ENCODE peak calls at places on chromosomes 3 and 15, in four cellular contexts. H is K562, X is GM12878, L is HepG2. S is an unnamed sample.

GRCh38 chr3:17136251-17136721 is 251.5 kb downstream of the PLCL2 start:
- DNase-seq in H (no peak), X (no peak), L (no peak), S (no peak)

GRCh38 chr15:29045717-29046116 is 159.9 kb downstream of the APBA2 start:
- DNase-seq in H (no peak), X (no peak), L (no peak), S (no peak)

GRCh38 chr3:48226959-48227358 is 3.7 kb downstream of the CAMP start:
- DNase-seq in H (no peak), X (no peak), L (no peak), S (no peak)

GRCh38 chr15:39488498-39488897 is 92.4 kb upstream of the THBS1 start:
- DNase-seq in H (no peak), X (no peak), L (no peak), S (no peak)

GRCh38 chr3:110577856-110578255 is 493.8 kb upstream of the NECTIN3 start:
- DNase-seq in H (no peak), X (no peak), L (no peak), S (no peak)

GRCh38 chr3:172145287-172145686 is 105.9 kb downstream of the FNDC3B start:
- DNase-seq in H (no peak), X (peak), L (no peak), S (no peak)

GRCh38 chr3:33003308-33003707 is 51.9 kb downstream of the CCR4 start:
- DNase-seq in H (no peak), X (no peak), L (peak), S (no peak)

GRCh38 chr15:80985976-80986375 is 3.6 kb downstream of the MESD start:
- DNase-seq in H (no peak), X (no peak), L (no peak), S (no peak)

GRCh38 chr3:126865736-126866135 is 117.2 kb upstream of the PLXNA1 start:
- DNase-seq in H (no peak), X (no peak), L (no peak), S (no peak)

GRCh38 chr3:196016485-196016884 is 65.4 kb downstream of the TFRC start:
- DNase-seq in H (no peak), X (no peak), L (no peak), S (no peak)

GRCh38 chr3:20400686-20401085 is 214.7 kb upstream of the SGO1 start:
- DNase-seq in H (no peak), X (no peak), L (no peak), S (no peak)

GRCh38 chr3:14803981-14804834 is 14.6 kb upstream of the FGD5 start:
- DNase-seq in H (no peak), X (no peak), L (peak), S (no peak)

GRCh38 chr15:63292771-63293170 is 15.4 kb downstream of the APH1B start:
- DNase-seq in H (no peak), X (no peak), L (no peak), S (no peak)

GRCh38 chr3:127428344-127429001 is 140.6 kb upstream of the PRR20G start:
- DNase-seq in H (no peak), X (no peak), L (no peak), S (no peak)

GRCh38 chr15:39704684-39705083 is 78.0 kb downstream of the FSIP1 start:
- DNase-seq in H (peak), X (no peak), L (no peak), S (no peak)

GRCh38 chr3:2099028-2099671 is 484 bp downstream of the CNTN4 start:
- DNase-seq in H (no peak), X (no peak), L (no peak), S (no peak)

GRCh38 chr15:88572030-88572333 is 25.5 kb upstream of the DET1 start:
- DNase-seq in H (no peak), X (no peak), L (no peak), S (no peak)

DNA sequence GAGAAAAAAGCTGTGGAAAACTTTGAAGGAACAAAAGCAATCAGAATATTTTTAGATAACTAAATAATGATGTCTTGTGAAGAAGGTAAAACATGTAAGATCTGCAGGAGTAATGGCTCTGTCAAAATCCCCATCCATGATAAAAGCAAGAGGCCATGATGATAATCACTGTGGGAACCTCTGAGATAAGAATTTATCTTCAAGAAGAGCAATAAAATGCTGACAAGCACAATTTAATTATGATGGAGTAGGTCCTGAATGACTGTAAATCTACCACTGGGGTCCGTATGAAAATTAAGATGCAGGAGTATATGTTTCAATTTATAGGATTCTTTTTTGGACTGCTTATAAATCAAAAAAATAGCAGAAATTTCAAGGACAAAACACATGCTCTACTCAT is 68.3 kb upstream of the CHMP2B start:
- DNase-seq in H (no peak), X (no peak), L (no peak), S (no peak)
- TF ChIP-seq ETV6 in H (no peak), X (no peak), L (no peak), S (no peak)

GRCh38 chr3:52085883-52086282 is 29.5 kb upstream of the DUSP7 start:
- DNase-seq in H (no peak), X (no peak), L (no peak), S (no peak)

GRCh38 chr3:52086461-52086860 is 30.1 kb upstream of the DUSP7 start:
- DNase-seq in H (no peak), X (no peak), L (no peak), S (no peak)

GRCh38 chr3:52087728-52088127 is 31.4 kb upstream of the DUSP7 start:
- DNase-seq in H (no peak), X (no peak), L (no peak), S (no peak)

GRCh38 chr3:52088445-52089367 is 32.3 kb upstream of the DUSP7 start:
- DNase-seq in H (peak), X (no peak), L (peak), S (no peak)

DNA sequence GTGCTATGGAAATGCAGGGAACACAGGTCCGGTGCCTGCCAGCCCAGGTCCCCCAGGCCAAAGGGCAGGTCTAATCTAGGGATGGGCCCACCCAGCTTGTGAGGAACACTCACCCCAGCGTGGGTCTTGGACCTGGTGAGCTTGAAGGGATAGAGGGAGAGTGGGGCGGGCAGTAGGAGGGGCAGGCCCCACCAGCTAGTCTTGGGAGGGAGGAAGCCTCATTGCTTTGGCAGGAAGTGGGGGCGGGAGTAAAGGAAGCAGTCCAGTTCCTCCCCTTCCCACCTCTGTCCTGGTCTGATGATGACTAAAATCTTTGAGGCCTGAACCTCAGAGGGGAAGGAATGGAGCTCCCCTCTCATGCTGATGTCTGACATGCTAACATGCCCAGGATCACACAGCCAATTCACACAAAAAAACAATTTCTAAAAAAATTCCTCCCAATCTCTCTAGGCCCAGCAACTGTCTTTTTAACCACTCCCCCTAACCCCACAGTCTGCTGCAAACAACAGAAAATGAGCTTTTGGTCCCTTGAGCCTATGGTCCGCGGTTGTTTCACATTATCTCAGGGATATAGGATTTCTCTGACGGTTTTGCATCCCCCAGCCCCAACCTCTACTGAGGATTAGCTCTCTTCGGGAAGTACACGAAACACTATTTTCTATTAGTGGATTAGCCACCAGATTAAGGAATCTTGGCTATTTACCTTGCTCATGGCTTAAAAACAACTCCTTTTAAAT is 30.7 kb upstream of the DUSP7 start:
- DNase-seq in H (peak), X (no peak), L (no peak), S (no peak)
- TF ChIP-seq ETV6 in H (no peak), X (peak), L (no peak), S (no peak)

DNA sequence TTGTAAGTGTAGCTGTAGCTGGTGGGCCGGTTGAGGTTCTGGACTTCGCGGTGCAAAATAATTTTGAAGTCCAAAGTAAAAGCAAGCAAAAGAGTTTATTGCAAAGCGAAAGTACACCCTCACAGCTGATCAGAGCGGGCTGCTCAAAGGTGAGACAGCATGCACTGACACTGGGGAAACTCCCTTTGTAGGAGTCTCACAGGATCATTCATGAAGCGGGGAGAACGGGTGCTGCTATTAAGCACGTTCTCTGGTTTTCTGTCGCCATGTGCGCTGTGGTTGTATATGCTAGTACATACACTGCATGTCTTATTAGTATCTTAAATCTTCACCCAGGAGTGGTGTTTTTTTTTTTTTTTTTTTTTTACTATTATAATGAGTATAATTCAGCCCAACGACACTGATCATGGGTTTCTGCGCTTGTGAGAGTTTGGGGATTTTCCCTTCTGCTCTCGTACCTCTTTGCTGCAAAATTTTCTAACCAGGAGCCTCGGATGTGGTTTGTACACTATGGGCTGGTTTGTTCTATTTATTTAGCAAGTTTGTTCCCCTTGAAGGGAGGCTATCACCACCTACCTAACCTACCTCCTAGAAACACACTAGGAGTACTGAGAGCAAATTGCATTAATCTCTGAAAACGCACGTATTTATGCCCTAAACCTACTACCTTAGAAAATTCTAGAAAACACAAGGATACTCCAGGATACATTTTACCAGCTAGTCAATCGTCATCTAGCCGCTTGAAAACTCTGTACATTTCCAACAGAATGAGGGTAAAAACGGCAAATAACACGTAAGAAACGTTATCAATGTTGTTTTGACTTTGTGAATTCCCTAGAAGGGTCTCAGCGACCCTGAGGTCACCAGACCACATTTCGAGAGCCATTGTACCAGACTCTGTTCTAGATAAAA is 1.3 kb upstream of the AP4E1 start:
- DNase-seq in H (peak), X (peak), L (peak), S (no peak)
- TF ChIP-seq ETV6 in H (no peak), X (no peak), L (no peak), S (no peak)

DNA sequence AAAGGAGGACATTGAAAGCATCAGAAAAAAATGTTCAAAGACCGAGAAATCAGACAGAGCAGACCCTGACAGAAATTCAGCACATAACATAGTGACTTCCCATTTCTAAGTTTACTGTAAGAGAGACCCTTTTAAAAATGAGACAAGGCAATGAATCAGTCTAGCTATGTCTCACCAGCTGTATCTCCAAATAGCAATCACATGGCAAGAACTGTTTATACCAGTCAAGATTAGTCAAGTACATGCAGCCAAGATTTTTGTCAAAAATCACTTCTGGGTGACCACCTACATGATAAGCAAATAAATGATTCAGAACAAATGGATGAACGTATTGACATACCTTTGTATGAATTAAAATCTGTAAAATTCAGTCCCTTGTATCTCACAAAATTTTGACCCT is 138.0 kb downstream of the DTWD1 start:
- DNase-seq in H (no peak), X (no peak), L (no peak), S (no peak)
- TF ChIP-seq ETV6 in H (no peak), X (no peak), L (no peak), S (no peak)

GRCh38 chr3:95302044-95302443 is 1239.2 kb downstream of the NSUN3 start:
- DNase-seq in H (no peak), X (no peak), L (peak), S (no peak)
- TF ChIP-seq ETV6 in H (no peak), X (no peak), L (no peak), S (no peak)

GRCh38 chr3:60277376-60277800 is 973.9 kb downstream of the FHIT start:
- DNase-seq in H (peak), X (no peak), L (no peak), S (no peak)
- TF ChIP-seq ETV6 in H (no peak), X (no peak), L (no peak), S (no peak)

GRCh38 chr3:156814295-156814694 is 11.9 kb upstream of the LEKR1 start:
- DNase-seq in H (no peak), X (no peak), L (no peak), S (no peak)

GRCh38 chr3:156806698-156807097 is 19.5 kb upstream of the LEKR1 start:
- DNase-seq in H (no peak), X (no peak), L (no peak), S (no peak)

GRCh38 chr3:156808025-156808424 is 18.1 kb upstream of the LEKR1 start:
- DNase-seq in H (no peak), X (no peak), L (no peak), S (no peak)

GRCh38 chr3:156812521-156813335 is 13.4 kb upstream of the LEKR1 start:
- DNase-seq in H (peak), X (no peak), L (peak), S (no peak)

GRCh38 chr3:156811092-156811862 is 14.9 kb upstream of the LEKR1 start:
- DNase-seq in H (no peak), X (no peak), L (no peak), S (no peak)
- TF ChIP-seq ETV6 in H (no peak), X (no peak), L (no peak), S (no peak)

GRCh38 chr3:81485444-81485865 is 276.0 kb downstream of the GBE1 start:
- DNase-seq in H (no peak), X (peak), L (no peak), S (no peak)
- TF ChIP-seq ETV6 in H (no peak), X (peak), L (no peak), S (no peak)

DNA sequence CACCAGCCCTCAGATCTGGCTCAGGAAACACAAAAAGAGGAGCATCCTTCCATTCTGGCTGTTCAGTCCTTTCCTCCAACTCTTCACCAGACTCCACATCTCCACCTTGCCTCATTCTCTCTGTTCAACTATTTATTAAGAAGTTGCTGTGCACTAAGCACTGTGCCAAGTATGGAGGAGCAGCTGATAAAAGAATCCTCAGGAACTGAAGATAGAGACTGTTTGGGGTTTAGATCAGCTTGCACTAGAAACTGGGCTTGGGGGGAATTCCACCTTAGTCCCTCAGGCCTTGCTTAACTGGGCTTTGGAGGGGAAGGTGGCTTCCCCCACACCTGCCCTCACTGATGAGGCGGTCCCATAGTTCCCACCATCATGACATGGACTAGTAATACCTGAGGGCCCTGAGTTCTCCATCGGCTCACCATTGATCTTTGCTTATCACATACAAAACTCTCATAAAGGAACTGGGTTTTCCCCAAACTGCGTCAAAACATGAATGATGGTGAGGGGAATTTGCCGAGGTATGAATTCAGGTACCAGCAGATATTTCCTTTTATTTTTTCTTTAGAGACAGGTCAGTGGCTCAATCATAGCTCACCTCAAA is 1.7 kb upstream of the CCR8 start:
- DNase-seq in H (no peak), X (peak), L (no peak), S (no peak)
- TF ChIP-seq ETV6 in H (no peak), X (peak), L (no peak), S (no peak)